ENCODE peak calls at places on chromosomes 6 and 20, in six cellular contexts. One of them, this sample, is unnamed. For H3K27me3, the result is how much of the 10 kb centered on the place peaks cover.

GRCh38 chr6:51292659-51293058 is 474.0 kb downstream of the TFAP2B start:
- DNase-seq in breast epithelium: no peak
- DNase-seq in GM23338: no peak
- DNase-seq in fibroblast of lung: peak
- DNase-seq in transverse colon: no peak
- DNase-seq in cardiac muscle cell: no peak
- DNase-seq in this sample: no peak

GRCh38 chr20:16147221-16147620 is 426.0 kb downstream of the KIF16B start:
- DNase-seq in breast epithelium: no peak
- DNase-seq in fibroblast of lung: no peak
- DNase-seq in GM23338: no peak
- DNase-seq in transverse colon: no peak
- DNase-seq in cardiac muscle cell: no peak
- DNase-seq in this sample: no peak

GRCh38 chr6:112464901-112465661 is 118.0 kb downstream of the RFPL4B start:
- DNase-seq in breast epithelium: no peak
- DNase-seq in GM23338: no peak
- DNase-seq in transverse colon: no peak
- DNase-seq in fibroblast of lung: no peak
- DNase-seq in cardiac muscle cell: no peak
- DNase-seq in this sample: no peak

GRCh38 chr6:161276605-161277155 is 2.8 kb upstream of the AGPAT4 start:
- DNase-seq in GM23338: no peak
- DNase-seq in fibroblast of lung: no peak
- DNase-seq in cardiac muscle cell: no peak
- DNase-seq in breast epithelium: no peak
- DNase-seq in transverse colon: no peak
- DNase-seq in this sample: no peak

GRCh38 chr20:6299451-6299850 is 176.6 kb upstream of the FERMT1 start:
- DNase-seq in transverse colon: no peak
- DNase-seq in fibroblast of lung: peak
- DNase-seq in GM23338: no peak
- DNase-seq in cardiac muscle cell: no peak
- DNase-seq in breast epithelium: no peak
- DNase-seq in this sample: no peak

GRCh38 chr20:57392130-57392445 is 892 bp downstream of the RBM38 start:
- DNase-seq in transverse colon: no peak
- DNase-seq in cardiac muscle cell: no peak
- DNase-seq in fibroblast of lung: no peak
- DNase-seq in breast epithelium: no peak
- DNase-seq in GM23338: no peak
- DNase-seq in this sample: no peak

GRCh38 chr6:5930968-5931367 is 75.8 kb downstream of the NRN1 start:
- DNase-seq in transverse colon: no peak
- DNase-seq in cardiac muscle cell: no peak
- DNase-seq in GM23338: no peak
- DNase-seq in fibroblast of lung: no peak
- DNase-seq in breast epithelium: no peak
- DNase-seq in this sample: no peak

GRCh38 chr6:14876778-14877613 is 368.9 kb upstream of the JARID2 start:
- DNase-seq in breast epithelium: no peak
- DNase-seq in transverse colon: no peak
- DNase-seq in fibroblast of lung: peak
- DNase-seq in cardiac muscle cell: no peak
- DNase-seq in GM23338: no peak
- DNase-seq in this sample: no peak

GRCh38 chr20:50645253-50646068 is 45.9 kb downstream of the RIPOR3 start:
- DNase-seq in cardiac muscle cell: peak
- DNase-seq in GM23338: peak
- DNase-seq in transverse colon: peak
- DNase-seq in fibroblast of lung: peak
- DNase-seq in breast epithelium: peak
- DNase-seq in this sample: no peak

GRCh38 chr6:31585531-31585930 is 546 bp upstream of the LST1 start:
- DNase-seq in cardiac muscle cell: no peak
- DNase-seq in GM23338: peak
- DNase-seq in breast epithelium: no peak
- DNase-seq in fibroblast of lung: no peak
- DNase-seq in transverse colon: no peak
- DNase-seq in this sample: no peak

GRCh38 chr6:75830959-75831885 is 82.2 kb downstream of the MYO6 start:
- DNase-seq in GM23338: no peak
- DNase-seq in cardiac muscle cell: no peak
- DNase-seq in fibroblast of lung: peak
- DNase-seq in transverse colon: no peak
- DNase-seq in breast epithelium: no peak
- DNase-seq in this sample: no peak

GRCh38 chr20:610130-611046 is at the start of gene TCF15:
- DNase-seq in breast epithelium: no peak
- DNase-seq in fibroblast of lung: peak
- DNase-seq in GM23338: peak
- DNase-seq in transverse colon: no peak
- DNase-seq in cardiac muscle cell: peak
- DNase-seq in this sample: no peak

GRCh38 chr6:63351995-63352586 is 32.3 kb upstream of the LGSN start:
- DNase-seq in transverse colon: no peak
- DNase-seq in GM23338: peak
- DNase-seq in cardiac muscle cell: no peak
- DNase-seq in fibroblast of lung: peak
- DNase-seq in breast epithelium: no peak
- DNase-seq in this sample: no peak

GRCh38 chr20:62606551-62607201 is 35.6 kb upstream of the SLCO4A1 start:
- DNase-seq in GM23338: peak
- DNase-seq in cardiac muscle cell: no peak
- DNase-seq in transverse colon: peak
- DNase-seq in breast epithelium: no peak
- DNase-seq in fibroblast of lung: peak
- DNase-seq in this sample: no peak

GRCh38 chr6:158474961-158475343 is 84.9 kb upstream of the TMEM181 start:
- DNase-seq in transverse colon: no peak
- DNase-seq in cardiac muscle cell: no peak
- DNase-seq in breast epithelium: no peak
- DNase-seq in GM23338: no peak
- DNase-seq in fibroblast of lung: peak
- DNase-seq in this sample: no peak

GRCh38 chr6:105196076-105196475 is 16.3 kb upstream of the POPDC3 start:
- DNase-seq in breast epithelium: no peak
- DNase-seq in fibroblast of lung: peak
- DNase-seq in cardiac muscle cell: no peak
- DNase-seq in transverse colon: no peak
- DNase-seq in GM23338: no peak
- DNase-seq in this sample: no peak

GRCh38 chr6:35719830-35720733 is 16.8 kb upstream of the ARMC12 start:
- DNase-seq in fibroblast of lung: peak
- DNase-seq in transverse colon: peak
- DNase-seq in GM23338: peak
- DNase-seq in cardiac muscle cell: peak
- DNase-seq in breast epithelium: no peak
- DNase-seq in this sample: no peak

DNA sequence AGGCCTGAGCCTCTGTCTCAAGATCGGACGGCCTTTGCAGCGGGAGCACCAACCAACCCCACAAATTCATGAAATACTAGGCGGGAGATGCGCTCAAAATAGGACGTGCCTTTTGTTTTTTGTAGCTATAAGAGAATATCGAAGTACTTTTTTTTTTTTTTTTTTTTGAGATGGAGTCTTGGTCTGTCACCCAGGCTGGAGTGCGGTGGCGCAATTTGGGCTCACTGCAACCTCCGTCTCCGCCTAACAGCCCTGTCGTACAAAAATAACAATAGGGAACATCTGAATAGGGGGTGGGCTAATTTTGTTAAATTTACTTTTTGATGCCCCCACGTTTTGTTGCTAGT is 5.9 kb upstream of the TUBB2A start:
- DNase-seq in cardiac muscle cell: no peak
- DNase-seq in breast epithelium: no peak
- DNase-seq in GM23338: no peak
- DNase-seq in transverse colon: no peak
- DNase-seq in fibroblast of lung: no peak
- DNase-seq in this sample: no peak
- TF ChIP-seq CTCF in cardiac muscle cell: no peak
- TF ChIP-seq CTCF in breast epithelium: no peak
- TF ChIP-seq CTCF in GM23338: no peak
- TF ChIP-seq CTCF in transverse colon: no peak
- TF ChIP-seq CTCF in fibroblast of lung: no peak
- TF ChIP-seq CTCF in this sample: no peak

DNA sequence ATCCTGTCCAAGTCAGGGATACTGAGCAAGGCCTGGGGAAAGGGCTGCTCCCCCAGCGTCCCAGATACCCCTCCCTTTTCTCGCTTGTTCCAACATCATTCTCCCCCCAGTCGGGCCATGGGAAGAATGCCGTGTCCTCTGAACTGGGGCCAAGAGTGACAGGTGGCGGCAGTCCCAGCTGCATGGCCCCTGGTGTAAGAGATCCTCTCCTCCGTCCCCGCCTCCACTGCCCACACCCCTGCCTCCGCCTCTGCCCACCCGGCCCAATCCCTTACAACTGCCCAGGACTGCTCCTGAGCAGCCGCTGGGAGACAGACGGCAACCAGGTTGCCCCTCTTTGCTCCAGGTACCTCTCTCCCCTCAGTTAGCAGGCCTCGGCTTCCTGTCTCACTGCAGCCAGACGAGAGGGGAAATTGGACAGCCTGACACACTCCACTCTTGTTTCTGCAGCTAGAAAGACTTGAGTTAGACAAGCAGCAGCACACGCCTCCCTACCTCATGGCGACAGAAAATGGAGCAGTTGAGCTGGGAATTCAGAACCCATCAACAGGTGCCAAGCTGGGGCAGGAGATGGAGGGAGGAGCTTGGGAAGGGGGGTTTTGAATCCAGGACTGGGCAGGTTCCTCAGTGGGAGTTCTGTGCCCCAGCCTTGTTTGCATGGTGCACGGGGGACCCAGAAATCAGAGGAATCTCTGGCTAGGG is at the start of gene MYLK2:
- DNase-seq in transverse colon: no peak
- DNase-seq in GM23338: peak
- DNase-seq in breast epithelium: no peak
- DNase-seq in cardiac muscle cell: no peak
- DNase-seq in fibroblast of lung: no peak
- DNase-seq in this sample: no peak
- H3K27ac ChIP-seq in transverse colon: no peak
- H3K27ac ChIP-seq in GM23338: no peak
- H3K27ac ChIP-seq in breast epithelium: no peak
- H3K27ac ChIP-seq in cardiac muscle cell: no peak
- H3K27ac ChIP-seq in fibroblast of lung: no peak
- H3K27ac ChIP-seq in this sample: no peak

DNA sequence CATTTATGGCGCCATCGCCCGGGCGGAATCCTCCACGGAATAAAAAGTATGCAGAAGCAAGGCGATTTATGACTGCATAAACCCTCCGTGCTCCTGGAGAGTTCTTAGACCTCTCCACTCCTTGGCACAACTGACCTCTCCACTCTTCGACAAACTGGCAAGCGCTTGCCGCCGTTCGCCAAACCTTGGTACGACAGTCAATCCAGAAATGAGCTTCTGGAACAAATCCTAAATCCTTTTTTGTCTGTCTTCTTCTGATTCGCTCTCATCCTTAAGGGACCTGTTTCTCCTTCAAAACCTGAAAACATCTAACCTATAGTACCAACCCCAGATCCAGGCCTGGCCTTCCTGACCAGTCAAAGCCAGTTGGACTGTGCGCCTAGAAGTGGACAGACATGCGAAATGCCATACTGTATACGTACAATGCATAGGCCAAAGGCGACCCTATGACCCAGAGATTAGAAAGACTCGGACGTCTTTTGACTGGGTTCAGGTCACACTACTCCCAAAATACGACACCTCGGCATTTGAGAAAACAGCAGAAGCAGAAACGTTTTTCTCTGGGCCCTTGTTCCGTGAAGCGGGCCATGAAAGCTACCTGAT is 59.4 kb downstream of the TRIM27 start:
- DNase-seq in transverse colon: no peak
- DNase-seq in cardiac muscle cell: no peak
- DNase-seq in fibroblast of lung: no peak
- DNase-seq in breast epithelium: peak
- DNase-seq in GM23338: no peak
- DNase-seq in this sample: no peak
- H3K27me3 ChIP-seq in transverse colon: under half
- H3K27me3 ChIP-seq in cardiac muscle cell: under half
- H3K27me3 ChIP-seq in fibroblast of lung: under half
- H3K27me3 ChIP-seq in breast epithelium: under half
- H3K27me3 ChIP-seq in GM23338: under half
- H3K27me3 ChIP-seq in this sample: under half

GRCh38 chr20:23224806-23225205 is 125.8 kb upstream of the NXT1 start:
- DNase-seq in cardiac muscle cell: no peak
- DNase-seq in transverse colon: no peak
- DNase-seq in fibroblast of lung: no peak
- DNase-seq in GM23338: no peak
- DNase-seq in breast epithelium: no peak
- DNase-seq in this sample: no peak
- TF ChIP-seq CTCF in cardiac muscle cell: no peak
- TF ChIP-seq CTCF in transverse colon: no peak
- TF ChIP-seq CTCF in fibroblast of lung: peak
- TF ChIP-seq CTCF in GM23338: no peak
- TF ChIP-seq CTCF in breast epithelium: no peak
- TF ChIP-seq CTCF in this sample: no peak

This sample was measured in CD4-positive, alpha-beta T cell.